ENCODE peak calls at places on chromosomes 2 and 18, in eight cellular contexts. L is frontal cortex; I is effector memory CD8-positive, alpha-beta T cell; M is left colon; R is DMS153; D is Kasumi-1; N is EL; B is NCI-H1436. U is an unnamed sample.

GRCh38 chr2:120398051-120398960 is 52.4 kb downstream of the INHBB start:
- DNase-seq in R (no peak), I (no peak), L (no peak), N (peak; percentile 82), D (no peak), B (no peak), M (no peak), U (no peak)

GRCh38 chr2:109410021-109410815 is 203.5 kb downstream of the SEPTIN10 start:
- DNase-seq in I (no peak), N (no peak), M (no peak), B (no peak), D (no peak), R (no peak), L (no peak), U (no peak)

GRCh38 chr2:3454802-3455201 is 64.5 kb downstream of the ADI1 start:
- DNase-seq in M (no peak), D (no peak), I (no peak), L (no peak), R (no peak), N (no peak), B (no peak), U (no peak)

GRCh38 chr18:53909668-53910067 is 314.8 kb downstream of the MBD2 start:
- DNase-seq in R (no peak), D (peak; percentile 33), I (no peak), M (no peak), L (no peak), B (no peak), N (peak; percentile 9), U (no peak)

GRCh38 chr2:24333019-24333540 is 27.3 kb downstream of the ITSN2 start:
- DNase-seq in B (no peak), L (no peak), R (no peak), D (no peak), M (no peak), N (no peak), I (no peak), U (no peak)

GRCh38 chr2:235523021-235523420 is 29.2 kb downstream of the AGAP1 start:
- DNase-seq in B (no peak), L (no peak), R (no peak), M (peak; percentile 14), D (no peak), I (no peak), N (no peak), U (no peak)

GRCh38 chr18:70232251-70232650 is 26.8 kb upstream of the RTTN start:
- DNase-seq in R (no peak), D (no peak), M (no peak), L (no peak), N (no peak), B (no peak), I (no peak), U (no peak)

GRCh38 chr2:199457147-199458016 is at the start of gene SATB2:
- DNase-seq in M (peak; percentile 58), D (peak; percentile 29), N (peak; percentile 81), R (peak; percentile 43), L (peak; percentile 43), B (peak; percentile 67), I (no peak), U (no peak)

GRCh38 chr2:19859565-19859964 is 42.2 kb downstream of the TTC32 start:
- DNase-seq in I (no peak), R (no peak), D (no peak), M (no peak), B (no peak), N (no peak), L (no peak), U (no peak)

GRCh38 chr2:101745711-101746694 is 48.5 kb downstream of the MAP4K4 start:
- DNase-seq in B (no peak), N (peak; percentile 72), I (no peak), M (no peak), L (no peak), R (no peak), D (no peak), U (no peak)

GRCh38 chr2:68251187-68251854 is 1.0 kb downstream of the PPP3R1 start:
- DNase-seq in D (peak; percentile 95), R (peak; percentile 73), M (peak; percentile 49), L (peak; percentile 35), B (peak; percentile 63), I (peak; percentile 72), N (peak; percentile 80), U (peak; percentile 73)